ENCODE peak calls at places on chromosomes 12 and 14, in seven cellular contexts. C, F, G, S, R, U and D are unnamed samples.

GRCh38 chr14:53409974-53410373 is 256.9 kb upstream of the DDHD1 start:
- DNase-seq in S (peak), F (peak), C (no peak), U (no peak), G (no peak), R (peak), D (no peak)

GRCh38 chr12:19110541-19110940 is 19.0 kb upstream of the PLEKHA5 start:
- DNase-seq in U (no peak), G (no peak), R (no peak), C (no peak), S (no peak), F (no peak), D (no peak)

GRCh38 chr12:94057262-94058151 is 90.9 kb upstream of the PLXNC1 start:
- DNase-seq in G (no peak), C (no peak), F (no peak), R (no peak), S (no peak), U (no peak), D (no peak)

GRCh38 chr14:64826845-64827244 is 52.9 kb downstream of the SPTB start:
- DNase-seq in U (no peak), G (no peak), S (no peak), C (no peak), F (no peak), R (no peak), D (no peak)

GRCh38 chr12:60148109-60148508 is 552.3 kb downstream of the SLC16A7 start:
- DNase-seq in F (peak), C (peak), S (peak), U (no peak), R (peak), G (no peak), D (no peak)

GRCh38 chr14:47207636-47208035 is 467.8 kb downstream of the MDGA2 start:
- DNase-seq in C (no peak), G (no peak), R (no peak), U (no peak), F (peak), S (no peak), D (no peak)

GRCh38 chr14:28773917-28774691 is 7.5 kb downstream of the FOXG1 start:
- DNase-seq in U (peak), G (no peak), S (peak), F (peak), C (peak), R (peak), D (no peak)

GRCh38 chr14:37593496-37594237 is 1.4 kb downstream of the FOXA1 start:
- DNase-seq in F (no peak), G (no peak), U (peak), C (no peak), R (no peak), S (no peak), D (no peak)

GRCh38 chr14:52352546-52352945 is 38.4 kb downstream of the PTGER2 start:
- DNase-seq in S (peak), R (no peak), C (no peak), F (no peak), G (no peak), U (no peak), D (no peak)

GRCh38 chr14:105053421-105053820 is 11.8 kb downstream of the GPR132 start:
- DNase-seq in S (no peak), U (no peak), F (no peak), C (no peak), R (no peak), G (no peak), D (no peak)